ENCODE peak calls at places on chromosomes 2 and 18, in ten cellular contexts. V, X, N, R, C, T, S, F, G and E are unnamed samples.

GRCh38 chr2:67752964-67753363 is 309.8 kb downstream of the C1D start:
- DNase-seq in X (no peak), G (no peak), R (no peak), F (no peak), C (no peak), V (no peak), N (no peak), T (peak), S (no peak), E (no peak)

GRCh38 chr2:240343548-240343947 is 91.9 kb upstream of the GPC1 start:
- DNase-seq in S (no peak), X (no peak), G (no peak), T (no peak), C (no peak), V (no peak), N (no peak), F (no peak), R (no peak), E (no peak)

GRCh38 chr2:166334800-166335199 is 40.9 kb downstream of the SCN9A start:
- DNase-seq in X (no peak), N (no peak), V (no peak), T (no peak), R (no peak), S (no peak), G (no peak), F (no peak), C (no peak), E (no peak)

GRCh38 chr2:75676464-75676863 is 29.9 kb downstream of the MRPL19 start:
- DNase-seq in T (no peak), G (no peak), N (no peak), C (no peak), S (no peak), F (no peak), V (no peak), X (no peak), R (no peak), E (no peak)

GRCh38 chr2:221911316-221911715 is 339.2 kb upstream of the EPHA4 start:
- DNase-seq in G (no peak), C (no peak), S (no peak), R (no peak), T (no peak), V (no peak), X (no peak), N (no peak), F (no peak), E (no peak)

GRCh38 chr18:51514128-51514527 is 316.6 kb upstream of the MEX3C start:
- DNase-seq in S (no peak), R (no peak), C (no peak), N (no peak), F (no peak), V (no peak), X (no peak), T (no peak), G (no peak), E (no peak)

GRCh38 chr2:198374375-198375072 is 570.1 kb downstream of the PLCL1 start:
- DNase-seq in S (no peak), T (peak), N (no peak), G (no peak), R (peak), V (no peak), X (no peak), F (no peak), C (no peak), E (no peak)

GRCh38 chr18:48553236-48553635 is 14.4 kb downstream of the CTIF start:
- DNase-seq in S (no peak), R (no peak), V (no peak), C (no peak), X (no peak), G (no peak), F (no peak), N (no peak), T (no peak), E (no peak)

GRCh38 chr2:8671802-8672201 is 10.1 kb upstream of the ID2 start:
- DNase-seq in G (no peak), X (no peak), R (no peak), C (no peak), S (no peak), T (no peak), F (no peak), V (no peak), N (no peak), E (no peak)

GRCh38 chr18:11857177-11857887 is 6.1 kb downstream of the CHMP1B start:
- DNase-seq in R (no peak), G (peak), V (no peak), S (no peak), C (peak), F (peak), X (peak), T (peak), N (no peak), E (peak)

GRCh38 chr2:118300807-118301206 is 212.5 kb downstream of the INSIG2 start:
- DNase-seq in V (no peak), T (no peak), N (no peak), X (no peak), R (no peak), F (no peak), S (no peak), G (no peak), C (no peak), E (no peak)

GRCh38 chr2:36589230-36589630 is 8.7 kb downstream of the FEZ2 start:
- DNase-seq in F (no peak), X (peak), R (no peak), T (no peak), G (no peak), C (no peak), V (no peak), N (no peak), S (no peak), E (no peak)

GRCh38 chr2:27720004-27720551 is 51.4 kb upstream of the MRPL33 start:
- DNase-seq in T (peak), G (peak), V (no peak), F (peak), R (peak), C (peak), S (no peak), N (no peak), X (no peak), E (peak)

GRCh38 chr2:238949710-238950345 is 101.9 kb downstream of the TWIST2 start:
- DNase-seq in S (peak), N (peak), T (no peak), R (no peak), C (no peak), G (no peak), F (no peak), V (no peak), X (no peak), E (no peak)

GRCh38 chr18:23693849-23694248 is 4.6 kb downstream of the LAMA3 start:
- DNase-seq in R (no peak), C (no peak), F (no peak), T (no peak), G (no peak), N (no peak), X (no peak), S (no peak), V (no peak), E (no peak)

GRCh38 chr2:84894758-84895520 is 10.5 kb upstream of the TMSB10 start:
- DNase-seq in R (peak), X (no peak), V (no peak), T (no peak), F (no peak), S (no peak), C (peak), N (no peak), G (no peak), E (no peak)